ENCODE peak calls at places on chromosomes 2 and 18, in eight cellular contexts. One of them, this sample, is unnamed.

GRCh38 chr2:3886036-3886435 is 182.7 kb downstream of the DCDC2C start:
- DNase-seq in A549: no peak
- DNase-seq in GM12864: no peak
- DNase-seq in left lung: no peak
- DNase-seq in mucosa of descending colon: no peak
- DNase-seq in thyroid gland: no peak
- DNase-seq in HFFc6: no peak
- DNase-seq in lower lobe of right lung: no peak
- DNase-seq in this sample: no peak

GRCh38 chr2:62354771-62355550 is 151.0 kb downstream of the TMEM17 start:
- DNase-seq in A549: no peak
- DNase-seq in GM12864: no peak
- DNase-seq in left lung: no peak
- DNase-seq in mucosa of descending colon: no peak
- DNase-seq in thyroid gland: no peak
- DNase-seq in HFFc6: no peak
- DNase-seq in lower lobe of right lung: no peak
- DNase-seq in this sample: no peak

GRCh38 chr2:129879614-129880180 is 99.8 kb upstream of the RAB6C start:
- DNase-seq in A549: no peak
- DNase-seq in GM12864: no peak
- DNase-seq in left lung: no peak
- DNase-seq in mucosa of descending colon: no peak
- DNase-seq in thyroid gland: no peak
- DNase-seq in HFFc6: no peak
- DNase-seq in lower lobe of right lung: no peak
- DNase-seq in this sample: no peak

GRCh38 chr2:209872675-209873074 is 101.0 kb downstream of the UNC80 start:
- DNase-seq in A549: peak
- DNase-seq in GM12864: no peak
- DNase-seq in left lung: no peak
- DNase-seq in mucosa of descending colon: peak
- DNase-seq in thyroid gland: peak
- DNase-seq in HFFc6: no peak
- DNase-seq in lower lobe of right lung: peak
- DNase-seq in this sample: no peak

GRCh38 chr18:32707586-32707985 is 65.2 kb downstream of the KLHL14 start:
- DNase-seq in A549: no peak
- DNase-seq in GM12864: no peak
- DNase-seq in left lung: no peak
- DNase-seq in mucosa of descending colon: no peak
- DNase-seq in thyroid gland: no peak
- DNase-seq in HFFc6: no peak
- DNase-seq in lower lobe of right lung: no peak
- DNase-seq in this sample: no peak

GRCh38 chr18:31255953-31256352 is 62.0 kb upstream of the DSG1 start:
- DNase-seq in A549: no peak
- DNase-seq in GM12864: no peak
- DNase-seq in left lung: no peak
- DNase-seq in mucosa of descending colon: no peak
- DNase-seq in thyroid gland: no peak
- DNase-seq in HFFc6: no peak
- DNase-seq in lower lobe of right lung: no peak
- DNase-seq in this sample: no peak

GRCh38 chr2:119545076-119545475 is 827 bp downstream of the CFAP221 start:
- DNase-seq in A549: no peak
- DNase-seq in GM12864: no peak
- DNase-seq in left lung: no peak
- DNase-seq in mucosa of descending colon: no peak
- DNase-seq in thyroid gland: no peak
- DNase-seq in HFFc6: no peak
- DNase-seq in lower lobe of right lung: no peak
- DNase-seq in this sample: no peak

GRCh38 chr2:156333274-156333950 is 891 bp upstream of the NR4A2 start:
- DNase-seq in A549: no peak
- DNase-seq in GM12864: no peak
- DNase-seq in left lung: no peak
- DNase-seq in mucosa of descending colon: no peak
- DNase-seq in thyroid gland: peak
- DNase-seq in HFFc6: no peak
- DNase-seq in lower lobe of right lung: peak
- DNase-seq in this sample: no peak

GRCh38 chr2:66279024-66279423 is 155.9 kb upstream of the MEIS1 start:
- DNase-seq in A549: no peak
- DNase-seq in GM12864: no peak
- DNase-seq in left lung: no peak
- DNase-seq in mucosa of descending colon: no peak
- DNase-seq in thyroid gland: no peak
- DNase-seq in HFFc6: no peak
- DNase-seq in lower lobe of right lung: no peak
- DNase-seq in this sample: no peak

GRCh38 chr2:128282976-128283810 is 35.5 kb downstream of the HS6ST1 start:
- DNase-seq in A549: no peak
- DNase-seq in GM12864: no peak
- DNase-seq in left lung: peak
- DNase-seq in mucosa of descending colon: peak
- DNase-seq in thyroid gland: no peak
- DNase-seq in HFFc6: no peak
- DNase-seq in lower lobe of right lung: peak
- DNase-seq in this sample: no peak

GRCh38 chr2:224561234-224562005 is 23.7 kb downstream of the CUL3 start:
- DNase-seq in A549: no peak
- DNase-seq in GM12864: peak
- DNase-seq in left lung: no peak
- DNase-seq in mucosa of descending colon: no peak
- DNase-seq in thyroid gland: no peak
- DNase-seq in HFFc6: peak
- DNase-seq in lower lobe of right lung: no peak
- DNase-seq in this sample: no peak

GRCh38 chr2:59857109-59857508 is 696.3 kb downstream of the BCL11A start:
- DNase-seq in A549: no peak
- DNase-seq in GM12864: no peak
- DNase-seq in left lung: no peak
- DNase-seq in mucosa of descending colon: no peak
- DNase-seq in thyroid gland: no peak
- DNase-seq in HFFc6: no peak
- DNase-seq in lower lobe of right lung: no peak
- DNase-seq in this sample: no peak

GRCh38 chr18:75545189-75545588 is 117.7 kb upstream of the SMIM21 start:
- DNase-seq in A549: no peak
- DNase-seq in GM12864: no peak
- DNase-seq in left lung: no peak
- DNase-seq in mucosa of descending colon: no peak
- DNase-seq in thyroid gland: no peak
- DNase-seq in HFFc6: no peak
- DNase-seq in lower lobe of right lung: no peak
- DNase-seq in this sample: no peak

GRCh38 chr2:120013569-120014223 is 819 bp downstream of the EPB41L5 start:
- DNase-seq in A549: no peak
- DNase-seq in GM12864: no peak
- DNase-seq in left lung: no peak
- DNase-seq in mucosa of descending colon: peak
- DNase-seq in thyroid gland: peak
- DNase-seq in HFFc6: no peak
- DNase-seq in lower lobe of right lung: no peak
- DNase-seq in this sample: no peak

GRCh38 chr18:23609390-23610008 is 23.2 kb upstream of the NPC1 start:
- DNase-seq in A549: no peak
- DNase-seq in GM12864: no peak
- DNase-seq in left lung: no peak
- DNase-seq in mucosa of descending colon: no peak
- DNase-seq in thyroid gland: no peak
- DNase-seq in HFFc6: no peak
- DNase-seq in lower lobe of right lung: no peak
- DNase-seq in this sample: no peak

GRCh38 chr2:149164827-149165226 is 126.3 kb downstream of the LYPD6B start:
- DNase-seq in A549: no peak
- DNase-seq in GM12864: no peak
- DNase-seq in left lung: no peak
- DNase-seq in mucosa of descending colon: no peak
- DNase-seq in thyroid gland: no peak
- DNase-seq in HFFc6: no peak
- DNase-seq in lower lobe of right lung: no peak
- DNase-seq in this sample: no peak

GRCh38 chr2:190562121-190562520 is 27.6 kb upstream of the NEMP2 start:
- DNase-seq in A549: no peak
- DNase-seq in GM12864: no peak
- DNase-seq in left lung: no peak
- DNase-seq in mucosa of descending colon: no peak
- DNase-seq in thyroid gland: no peak
- DNase-seq in HFFc6: no peak
- DNase-seq in lower lobe of right lung: no peak
- DNase-seq in this sample: no peak

GRCh38 chr2:39719317-39719716 is 53.6 kb downstream of the TMEM178A start:
- DNase-seq in A549: no peak
- DNase-seq in GM12864: no peak
- DNase-seq in left lung: no peak
- DNase-seq in mucosa of descending colon: no peak
- DNase-seq in thyroid gland: peak
- DNase-seq in HFFc6: no peak
- DNase-seq in lower lobe of right lung: no peak
- DNase-seq in this sample: no peak

GRCh38 chr18:58697131-58697530 is 25.9 kb downstream of the MALT1 start:
- DNase-seq in A549: no peak
- DNase-seq in GM12864: no peak
- DNase-seq in left lung: no peak
- DNase-seq in mucosa of descending colon: no peak
- DNase-seq in thyroid gland: no peak
- DNase-seq in HFFc6: no peak
- DNase-seq in lower lobe of right lung: no peak
- DNase-seq in this sample: no peak

GRCh38 chr2:191043438-191043837 is 29.5 kb upstream of the STAT1 start:
- DNase-seq in A549: no peak
- DNase-seq in GM12864: no peak
- DNase-seq in left lung: no peak
- DNase-seq in mucosa of descending colon: no peak
- DNase-seq in thyroid gland: no peak
- DNase-seq in HFFc6: peak
- DNase-seq in lower lobe of right lung: no peak
- DNase-seq in this sample: no peak

GRCh38 chr2:174662459-174662858 is 64.9 kb upstream of the WIPF1 start:
- DNase-seq in A549: peak
- DNase-seq in GM12864: no peak
- DNase-seq in left lung: no peak
- DNase-seq in mucosa of descending colon: no peak
- DNase-seq in thyroid gland: no peak
- DNase-seq in HFFc6: peak
- DNase-seq in lower lobe of right lung: no peak
- DNase-seq in this sample: no peak

GRCh38 chr2:109129356-109129920 is 433 bp downstream of the SH3RF3 start:
- DNase-seq in A549: peak
- DNase-seq in GM12864: no peak
- DNase-seq in left lung: peak
- DNase-seq in mucosa of descending colon: no peak
- DNase-seq in thyroid gland: peak
- DNase-seq in HFFc6: no peak
- DNase-seq in lower lobe of right lung: peak
- DNase-seq in this sample: no peak

GRCh38 chr2:109129921-109130725 is 1.1 kb downstream of the SH3RF3 start:
- DNase-seq in A549: no peak
- DNase-seq in GM12864: no peak
- DNase-seq in left lung: peak
- DNase-seq in mucosa of descending colon: no peak
- DNase-seq in thyroid gland: no peak
- DNase-seq in HFFc6: no peak
- DNase-seq in lower lobe of right lung: peak
- DNase-seq in this sample: no peak

GRCh38 chr2:109127556-109127955 is 1.4 kb upstream of the SH3RF3 start:
- DNase-seq in A549: no peak
- DNase-seq in GM12864: no peak
- DNase-seq in left lung: no peak
- DNase-seq in mucosa of descending colon: no peak
- DNase-seq in thyroid gland: no peak
- DNase-seq in HFFc6: no peak
- DNase-seq in lower lobe of right lung: no peak
- DNase-seq in this sample: no peak

GRCh38 chr2:109128048-109128465 is 948 bp upstream of the SH3RF3 start:
- DNase-seq in A549: peak
- DNase-seq in GM12864: no peak
- DNase-seq in left lung: peak
- DNase-seq in mucosa of descending colon: peak
- DNase-seq in thyroid gland: peak
- DNase-seq in HFFc6: peak
- DNase-seq in lower lobe of right lung: peak
- DNase-seq in this sample: peak

GRCh38 chr2:109128466-109129355 is at the start of gene SH3RF3:
- DNase-seq in A549: peak
- DNase-seq in GM12864: no peak
- DNase-seq in left lung: peak
- DNase-seq in mucosa of descending colon: peak
- DNase-seq in thyroid gland: peak
- DNase-seq in HFFc6: peak
- DNase-seq in lower lobe of right lung: peak
- DNase-seq in this sample: peak
- TF ChIP-seq CTCF in A549: no peak
- TF ChIP-seq CTCF in GM12864: no peak
- TF ChIP-seq CTCF in left lung: no peak
- TF ChIP-seq CTCF in mucosa of descending colon: no peak
- TF ChIP-seq CTCF in thyroid gland: no peak
- TF ChIP-seq CTCF in HFFc6: no peak
- TF ChIP-seq CTCF in lower lobe of right lung: no peak
- TF ChIP-seq CTCF in this sample: no peak

GRCh38 chr2:151905963-151906632 is 77.9 kb upstream of the ARL5A start:
- DNase-seq in A549: no peak
- DNase-seq in GM12864: peak
- DNase-seq in left lung: no peak
- DNase-seq in mucosa of descending colon: no peak
- DNase-seq in thyroid gland: no peak
- DNase-seq in HFFc6: no peak
- DNase-seq in lower lobe of right lung: no peak
- DNase-seq in this sample: no peak
- TF ChIP-seq CTCF in A549: no peak
- TF ChIP-seq CTCF in GM12864: no peak
- TF ChIP-seq CTCF in left lung: no peak
- TF ChIP-seq CTCF in mucosa of descending colon: no peak
- TF ChIP-seq CTCF in thyroid gland: no peak
- TF ChIP-seq CTCF in HFFc6: no peak
- TF ChIP-seq CTCF in lower lobe of right lung: no peak
- TF ChIP-seq CTCF in this sample: no peak

GRCh38 chr2:80968450-80968849 is 663.9 kb upstream of the LRRTM1 start:
- DNase-seq in A549: no peak
- DNase-seq in GM12864: no peak
- DNase-seq in left lung: no peak
- DNase-seq in mucosa of descending colon: no peak
- DNase-seq in thyroid gland: no peak
- DNase-seq in HFFc6: no peak
- DNase-seq in lower lobe of right lung: no peak
- DNase-seq in this sample: no peak
- TF ChIP-seq CTCF in A549: no peak
- TF ChIP-seq CTCF in GM12864: no peak
- TF ChIP-seq CTCF in left lung: no peak
- TF ChIP-seq CTCF in mucosa of descending colon: no peak
- TF ChIP-seq CTCF in thyroid gland: no peak
- TF ChIP-seq CTCF in HFFc6: no peak
- TF ChIP-seq CTCF in lower lobe of right lung: no peak
- TF ChIP-seq CTCF in this sample: no peak

DNA sequence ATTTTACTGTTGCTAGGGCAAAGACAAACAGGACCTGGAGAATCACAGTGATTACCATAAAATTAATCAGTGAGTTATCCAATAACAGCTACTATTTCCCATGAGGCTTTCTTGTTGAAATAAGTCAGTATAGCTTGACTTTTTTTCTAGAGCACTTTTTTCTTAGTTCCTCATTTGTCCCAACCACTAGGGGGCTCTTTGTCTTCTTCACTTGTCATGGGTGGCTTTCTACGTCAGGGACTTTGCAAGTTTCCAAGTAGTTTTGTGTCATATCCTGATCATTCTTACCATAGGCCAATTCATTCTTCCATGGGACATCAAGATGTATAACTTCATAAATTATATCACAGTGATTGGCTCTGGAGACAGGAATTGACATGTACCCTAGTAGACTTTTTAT is 1019.6 kb upstream of the PIK3C3 start:
- DNase-seq in A549: peak
- DNase-seq in GM12864: no peak
- DNase-seq in left lung: no peak
- DNase-seq in mucosa of descending colon: no peak
- DNase-seq in thyroid gland: no peak
- DNase-seq in HFFc6: peak
- DNase-seq in lower lobe of right lung: no peak
- DNase-seq in this sample: no peak
- TF ChIP-seq CTCF in A549: no peak
- TF ChIP-seq CTCF in GM12864: no peak
- TF ChIP-seq CTCF in left lung: no peak
- TF ChIP-seq CTCF in mucosa of descending colon: no peak
- TF ChIP-seq CTCF in thyroid gland: peak
- TF ChIP-seq CTCF in HFFc6: peak
- TF ChIP-seq CTCF in lower lobe of right lung: peak
- TF ChIP-seq CTCF in this sample: peak